ENCODE peak calls at places on chromosomes 3 and 15, in five cellular contexts. One of them, this sample, is unnamed.

GRCh38 chr15:26628879-26629529 is 143.9 kb downstream of the GABRB3 start:
- DNase-seq in epithelial cell of esophagus: peak
- DNase-seq in tibial nerve: peak
- DNase-seq in upper lobe of right lung: peak
- DNase-seq in heart left ventricle: peak
- DNase-seq in this sample: peak

GRCh38 chr3:17645074-17645698 is 97.2 kb downstream of the TBC1D5 start:
- DNase-seq in epithelial cell of esophagus: peak
- DNase-seq in tibial nerve: no peak
- DNase-seq in upper lobe of right lung: no peak
- DNase-seq in heart left ventricle: no peak
- DNase-seq in this sample: peak

GRCh38 chr15:75203908-75204263 is 2.2 kb downstream of the C15orf39 start:
- DNase-seq in epithelial cell of esophagus: no peak
- DNase-seq in tibial nerve: no peak
- DNase-seq in upper lobe of right lung: no peak
- DNase-seq in heart left ventricle: no peak
- DNase-seq in this sample: no peak

GRCh38 chr3:52998781-52999509 is 46.9 kb downstream of the SFMBT1 start:
- DNase-seq in epithelial cell of esophagus: peak
- DNase-seq in tibial nerve: no peak
- DNase-seq in upper lobe of right lung: peak
- DNase-seq in heart left ventricle: no peak
- DNase-seq in this sample: no peak

GRCh38 chr3:36501568-36502075 is 121.3 kb downstream of the STAC start:
- DNase-seq in epithelial cell of esophagus: no peak
- DNase-seq in tibial nerve: no peak
- DNase-seq in upper lobe of right lung: no peak
- DNase-seq in heart left ventricle: no peak
- DNase-seq in this sample: peak

GRCh38 chr3:122782804-122783203 is 10.8 kb downstream of the HSPBAP1 start:
- DNase-seq in epithelial cell of esophagus: no peak
- DNase-seq in tibial nerve: no peak
- DNase-seq in upper lobe of right lung: no peak
- DNase-seq in heart left ventricle: no peak
- DNase-seq in this sample: no peak

GRCh38 chr3:109336272-109336957 is 931 bp downstream of the DPPA4 start:
- DNase-seq in epithelial cell of esophagus: peak
- DNase-seq in tibial nerve: no peak
- DNase-seq in upper lobe of right lung: no peak
- DNase-seq in heart left ventricle: no peak
- DNase-seq in this sample: no peak

GRCh38 chr3:184716652-184717607 is 5.1 kb upstream of the MAGEF1 start:
- DNase-seq in epithelial cell of esophagus: peak
- DNase-seq in tibial nerve: no peak
- DNase-seq in upper lobe of right lung: no peak
- DNase-seq in heart left ventricle: no peak
- DNase-seq in this sample: no peak

GRCh38 chr3:139759470-139759869 is 81.7 kb upstream of the NMNAT3 start:
- DNase-seq in epithelial cell of esophagus: no peak
- DNase-seq in tibial nerve: no peak
- DNase-seq in upper lobe of right lung: no peak
- DNase-seq in heart left ventricle: no peak
- DNase-seq in this sample: no peak

GRCh38 chr15:81910997-81911396 is 134.8 kb downstream of the MEX3B start:
- DNase-seq in epithelial cell of esophagus: no peak
- DNase-seq in tibial nerve: no peak
- DNase-seq in upper lobe of right lung: no peak
- DNase-seq in heart left ventricle: no peak
- DNase-seq in this sample: no peak

GRCh38 chr3:170054204-170054603 is 16.4 kb downstream of the GPR160 start:
- DNase-seq in epithelial cell of esophagus: peak
- DNase-seq in tibial nerve: no peak
- DNase-seq in upper lobe of right lung: no peak
- DNase-seq in heart left ventricle: no peak
- DNase-seq in this sample: no peak

GRCh38 chr3:46736006-46736872 is 18.6 kb upstream of the PRSS50 start:
- DNase-seq in epithelial cell of esophagus: no peak
- DNase-seq in tibial nerve: no peak
- DNase-seq in upper lobe of right lung: no peak
- DNase-seq in heart left ventricle: no peak
- DNase-seq in this sample: no peak

GRCh38 chr3:159787191-159787590 is 201.4 kb upstream of the IL12A start:
- DNase-seq in epithelial cell of esophagus: peak
- DNase-seq in tibial nerve: no peak
- DNase-seq in upper lobe of right lung: no peak
- DNase-seq in heart left ventricle: no peak
- DNase-seq in this sample: peak

GRCh38 chr15:60901647-60902046 is 327.5 kb downstream of the RORA start:
- DNase-seq in epithelial cell of esophagus: no peak
- DNase-seq in tibial nerve: no peak
- DNase-seq in upper lobe of right lung: no peak
- DNase-seq in heart left ventricle: no peak
- DNase-seq in this sample: no peak

GRCh38 chr3:47985376-47985775 is 30.8 kb downstream of the MAP4 start:
- DNase-seq in epithelial cell of esophagus: no peak
- DNase-seq in tibial nerve: no peak
- DNase-seq in upper lobe of right lung: no peak
- DNase-seq in heart left ventricle: no peak
- DNase-seq in this sample: peak

GRCh38 chr3:63352008-63352279 is 73.8 kb downstream of the SYNPR start:
- DNase-seq in epithelial cell of esophagus: no peak
- DNase-seq in tibial nerve: no peak
- DNase-seq in upper lobe of right lung: no peak
- DNase-seq in heart left ventricle: no peak
- DNase-seq in this sample: no peak

GRCh38 chr15:39741258-39741657 is 41.4 kb downstream of the FSIP1 start:
- DNase-seq in epithelial cell of esophagus: no peak
- DNase-seq in tibial nerve: no peak
- DNase-seq in upper lobe of right lung: no peak
- DNase-seq in heart left ventricle: no peak
- DNase-seq in this sample: no peak

GRCh38 chr3:177578488-177578887 is 381.2 kb upstream of the TBL1XR1 start:
- DNase-seq in epithelial cell of esophagus: no peak
- DNase-seq in tibial nerve: no peak
- DNase-seq in upper lobe of right lung: no peak
- DNase-seq in heart left ventricle: no peak
- DNase-seq in this sample: no peak

GRCh38 chr15:83698294-83698693 is 44.4 kb downstream of the ADAMTSL3 start:
- DNase-seq in epithelial cell of esophagus: peak
- DNase-seq in tibial nerve: no peak
- DNase-seq in upper lobe of right lung: no peak
- DNase-seq in heart left ventricle: peak
- DNase-seq in this sample: peak

GRCh38 chr3:53254190-53254809 is 1.5 kb downstream of the TKT start:
- DNase-seq in epithelial cell of esophagus: peak
- DNase-seq in tibial nerve: no peak
- DNase-seq in upper lobe of right lung: no peak
- DNase-seq in heart left ventricle: no peak
- DNase-seq in this sample: no peak

GRCh38 chr3:186259612-186260383 is 102.2 kb downstream of the DGKG start:
- DNase-seq in epithelial cell of esophagus: peak
- DNase-seq in tibial nerve: peak
- DNase-seq in upper lobe of right lung: peak
- DNase-seq in heart left ventricle: peak
- DNase-seq in this sample: no peak

GRCh38 chr3:141050576-141050912 is 603 bp upstream of the SPSB4 start:
- DNase-seq in epithelial cell of esophagus: no peak
- DNase-seq in tibial nerve: no peak
- DNase-seq in upper lobe of right lung: no peak
- DNase-seq in heart left ventricle: no peak
- DNase-seq in this sample: no peak

GRCh38 chr3:141051641-141052569 is 758 bp downstream of the SPSB4 start:
- DNase-seq in epithelial cell of esophagus: no peak
- DNase-seq in tibial nerve: no peak
- DNase-seq in upper lobe of right lung: no peak
- DNase-seq in heart left ventricle: peak
- DNase-seq in this sample: no peak

GRCh38 chr3:141052570-141053069 is 1.5 kb downstream of the SPSB4 start:
- DNase-seq in epithelial cell of esophagus: no peak
- DNase-seq in tibial nerve: no peak
- DNase-seq in upper lobe of right lung: no peak
- DNase-seq in heart left ventricle: peak
- DNase-seq in this sample: no peak

GRCh38 chr3:141049681-141050080 is 1.5 kb upstream of the SPSB4 start:
- DNase-seq in epithelial cell of esophagus: no peak
- DNase-seq in tibial nerve: no peak
- DNase-seq in upper lobe of right lung: no peak
- DNase-seq in heart left ventricle: no peak
- DNase-seq in this sample: no peak

GRCh38 chr3:141050913-141051632 is at the start of gene SPSB4:
- DNase-seq in epithelial cell of esophagus: peak
- DNase-seq in tibial nerve: no peak
- DNase-seq in upper lobe of right lung: no peak
- DNase-seq in heart left ventricle: peak
- DNase-seq in this sample: no peak
- TF ChIP-seq CTCF in epithelial cell of esophagus: no peak
- TF ChIP-seq CTCF in tibial nerve: no peak
- TF ChIP-seq CTCF in upper lobe of right lung: peak
- TF ChIP-seq CTCF in heart left ventricle: peak
- TF ChIP-seq CTCF in this sample: peak

GRCh38 chr3:11632966-11633365 is 10.7 kb downstream of the VGLL4 start:
- DNase-seq in epithelial cell of esophagus: no peak
- DNase-seq in tibial nerve: no peak
- DNase-seq in upper lobe of right lung: no peak
- DNase-seq in heart left ventricle: no peak
- DNase-seq in this sample: no peak

GRCh38 chr3:11634081-11634635 is 9.6 kb downstream of the VGLL4 start:
- DNase-seq in epithelial cell of esophagus: no peak
- DNase-seq in tibial nerve: no peak
- DNase-seq in upper lobe of right lung: no peak
- DNase-seq in heart left ventricle: peak
- DNase-seq in this sample: no peak

GRCh38 chr3:11635671-11636371 is 7.9 kb downstream of the VGLL4 start:
- DNase-seq in epithelial cell of esophagus: no peak
- DNase-seq in tibial nerve: no peak
- DNase-seq in upper lobe of right lung: no peak
- DNase-seq in heart left ventricle: no peak
- DNase-seq in this sample: no peak

GRCh38 chr3:11636372-11636760 is 7.3 kb downstream of the VGLL4 start:
- DNase-seq in epithelial cell of esophagus: no peak
- DNase-seq in tibial nerve: no peak
- DNase-seq in upper lobe of right lung: no peak
- DNase-seq in heart left ventricle: no peak
- DNase-seq in this sample: no peak

GRCh38 chr3:11634974-11635612 is 8.6 kb downstream of the VGLL4 start:
- DNase-seq in epithelial cell of esophagus: no peak
- DNase-seq in tibial nerve: no peak
- DNase-seq in upper lobe of right lung: no peak
- DNase-seq in heart left ventricle: no peak
- DNase-seq in this sample: no peak
- H3K4me3 ChIP-seq in epithelial cell of esophagus: no peak
- H3K4me3 ChIP-seq in tibial nerve: no peak
- H3K4me3 ChIP-seq in upper lobe of right lung: no peak
- H3K4me3 ChIP-seq in heart left ventricle: no peak
- H3K4me3 ChIP-seq in this sample: no peak

DNA sequence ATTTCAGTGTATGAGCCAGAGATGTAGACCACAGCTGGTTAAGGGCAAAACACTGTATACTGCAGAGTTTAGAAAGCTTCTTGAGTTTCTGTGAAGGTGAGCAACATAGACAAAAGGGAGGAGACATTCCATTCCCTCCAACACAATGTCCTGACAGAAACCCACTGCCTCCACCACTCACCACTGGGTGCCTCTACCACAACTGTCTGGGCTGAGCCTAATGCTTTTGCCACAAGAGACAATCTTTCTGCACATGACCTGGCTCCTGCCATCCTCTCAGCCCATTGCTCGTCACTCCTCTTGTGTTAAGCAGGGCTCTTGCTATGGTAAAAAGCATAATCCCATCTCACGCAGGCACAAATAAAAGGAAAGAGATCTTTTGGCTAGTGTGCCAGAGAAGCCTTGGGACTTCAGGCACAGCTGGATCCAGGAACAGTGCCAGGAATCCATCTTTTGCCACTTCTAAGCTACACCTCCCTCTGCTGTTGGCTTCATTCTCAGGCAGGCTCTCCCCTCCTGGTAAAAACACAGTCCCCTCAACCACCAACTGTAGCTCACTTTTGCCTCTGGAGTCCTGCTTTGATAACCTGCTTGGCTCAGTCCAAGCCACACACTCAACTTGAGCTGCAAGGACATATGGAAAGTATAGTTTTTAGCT is 140.6 kb upstream of the PRR20G start:
- DNase-seq in epithelial cell of esophagus: no peak
- DNase-seq in tibial nerve: no peak
- DNase-seq in upper lobe of right lung: no peak
- DNase-seq in heart left ventricle: peak
- DNase-seq in this sample: peak
- TF ChIP-seq CTCF in epithelial cell of esophagus: no peak
- TF ChIP-seq CTCF in tibial nerve: no peak
- TF ChIP-seq CTCF in upper lobe of right lung: no peak
- TF ChIP-seq CTCF in heart left ventricle: no peak
- TF ChIP-seq CTCF in this sample: peak

GRCh38 chr15:94306700-94307650 is 75.6 kb downstream of the MCTP2 start:
- DNase-seq in epithelial cell of esophagus: peak
- DNase-seq in tibial nerve: no peak
- DNase-seq in upper lobe of right lung: no peak
- DNase-seq in heart left ventricle: no peak
- DNase-seq in this sample: no peak
- H3K4me3 ChIP-seq in epithelial cell of esophagus: no peak
- H3K4me3 ChIP-seq in tibial nerve: no peak
- H3K4me3 ChIP-seq in upper lobe of right lung: no peak
- H3K4me3 ChIP-seq in heart left ventricle: no peak
- H3K4me3 ChIP-seq in this sample: no peak